ENCODE peak calls at places on chromosomes 12 and 14, in nine cellular contexts. C, W, J, E, L, S, B, R and H are unnamed samples.

GRCh38 chr14:20820063-20820904 is 17.6 kb upstream of the RNASE1 start:
- DNase-seq in S (no peak), L (no peak), R (no peak), J (no peak), B (no peak), E (no peak), C (no peak), W (no peak), H (no peak)

GRCh38 chr14:55336691-55337090 is 65.5 kb downstream of the FBXO34 start:
- DNase-seq in W (no peak), L (no peak), S (no peak), E (no peak), J (no peak), C (no peak), R (no peak), B (no peak), H (no peak)

GRCh38 chr12:28709996-28710685 is 438.9 kb upstream of the FAR2 start:
- DNase-seq in R (no peak), J (no peak), C (no peak), W (no peak), S (no peak), E (no peak), B (no peak), L (no peak), H (no peak)

GRCh38 chr12:51183816-51184215 is 10.9 kb upstream of the TFCP2 start:
- DNase-seq in S (no peak), J (no peak), W (peak), B (peak), E (no peak), R (peak), L (no peak), C (no peak), H (no peak)

GRCh38 chr12:612293-612692 is 51.0 kb downstream of the NINJ2 start:
- DNase-seq in R (no peak), L (no peak), B (no peak), W (no peak), E (no peak), C (no peak), J (no peak), S (no peak), H (no peak)

GRCh38 chr12:24778486-24779304 is 170.2 kb downstream of the BCAT1 start:
- DNase-seq in C (no peak), J (peak), E (peak), L (peak), B (no peak), R (peak), S (no peak), W (peak), H (no peak)

GRCh38 chr12:14885718-14886201 is at the start of gene MGP:
- DNase-seq in B (no peak), C (no peak), E (no peak), J (no peak), W (no peak), R (peak), L (no peak), S (no peak), H (no peak)

GRCh38 chr12:87816186-87816585 is 213.0 kb downstream of the C12orf50 start:
- DNase-seq in W (no peak), L (no peak), R (no peak), B (no peak), J (no peak), S (no peak), E (no peak), C (no peak), H (no peak)

GRCh38 chr14:92607702-92608429 is 94.3 kb downstream of the RIN3 start:
- DNase-seq in W (no peak), S (no peak), B (no peak), R (no peak), E (no peak), C (no peak), J (no peak), L (no peak), H (no peak)

GRCh38 chr12:122471324-122472226 is 29.2 kb downstream of the ZCCHC8 start:
- DNase-seq in W (peak), B (no peak), S (no peak), C (no peak), E (peak), R (peak), L (no peak), J (peak), H (no peak)

GRCh38 chr12:103779410-103780092 is 61.5 kb downstream of the NT5DC3 start:
- DNase-seq in B (no peak), R (no peak), W (no peak), J (no peak), E (no peak), C (no peak), L (no peak), S (no peak), H (no peak)

GRCh38 chr14:24437736-24438067 is 4.9 kb downstream of the SDR39U1 start:
- DNase-seq in B (no peak), R (no peak), E (no peak), W (no peak), S (no peak), C (no peak), L (no peak), J (no peak), H (no peak)

GRCh38 chr12:98373982-98374381 is 141.4 kb upstream of the TMPO start:
- DNase-seq in B (no peak), W (no peak), R (no peak), E (no peak), C (no peak), S (no peak), J (no peak), L (no peak), H (no peak)

GRCh38 chr14:23359167-23359626 is 5.8 kb downstream of the EFS start:
- DNase-seq in L (no peak), R (no peak), C (no peak), B (no peak), J (no peak), E (no peak), S (no peak), W (no peak), H (no peak)

GRCh38 chr12:116368196-116369194 is 91.0 kb upstream of the MED13L start:
- DNase-seq in B (no peak), W (no peak), E (no peak), R (peak), L (no peak), C (no peak), S (no peak), J (no peak), H (no peak)